ENCODE peak calls at places on chromosomes 4 and X, in seven cellular contexts. S, W, Q, T, E, A and C are unnamed samples.

GRCh38 chr4:13260513-13260912 is 223.6 kb downstream of the RAB28 start:
- DNase-seq in Q (no peak), W (no peak), T (no peak), A (no peak), S (no peak), E (no peak), C (no peak)

GRCh38 chr4:185920171-185920570 is 108.2 kb upstream of the SORBS2 start:
- DNase-seq in E (no peak), Q (no peak), S (no peak), W (no peak), A (no peak), T (no peak), C (no peak)

GRCh38 chr4:28334221-28334620 is 1473.6 kb downstream of the STIM2 start:
- DNase-seq in T (no peak), S (no peak), A (no peak), E (no peak), W (no peak), Q (no peak), C (no peak)

GRCh38 chrX:46477435-46477834 is 67.8 kb downstream of the ZNF674 start:
- DNase-seq in E (no peak), Q (no peak), T (no peak), S (no peak), A (no peak), W (peak; percentile 25), C (no peak)

GRCh38 chr4:5718411-5718810 is 7.4 kb downstream of the EVC start:
- DNase-seq in A (no peak), W (no peak), T (peak; percentile 21), E (no peak), Q (no peak), S (no peak), C (no peak)

GRCh38 chr4:150820409-150820808 is 194.7 kb downstream of the LRBA start:
- DNase-seq in A (no peak), W (no peak), T (no peak), Q (no peak), S (no peak), E (no peak), C (no peak)

GRCh38 chr4:133151301-133151680 is 2.2 kb downstream of the PCDH10 start:
- DNase-seq in A (no peak), E (no peak), S (peak; percentile 60), W (no peak), T (peak; percentile 40), Q (no peak), C (no peak)

GRCh38 chr4:155967098-155967497 is 13.4 kb upstream of the CTSO start:
- DNase-seq in T (peak; percentile 16), S (no peak), Q (no peak), E (no peak), W (peak; percentile 69), A (no peak), C (no peak)

GRCh38 chr4:169620846-169621228 is 459 bp downstream of the CLCN3 start:
- DNase-seq in E (no peak), A (peak; percentile 21), T (peak; percentile 61), Q (no peak), W (no peak), S (peak; percentile 62), C (peak; percentile 20)

GRCh38 chrX:71859637-71860036 is 51.0 kb upstream of the NHSL2 start:
- DNase-seq in W (peak; percentile 33), E (no peak), S (peak; percentile 51), Q (no peak), T (peak; percentile 44), A (peak; percentile 1), C (peak; percentile 4)

GRCh38 chr4:78552398-78553396 is 1.1 kb downstream of the ANXA3 start:
- DNase-seq in Q (peak; percentile 79), T (no peak), A (peak; percentile 94), E (peak; percentile 73), W (no peak), S (peak; percentile 99), C (no peak)

GRCh38 chr4:184644553-184645307 is 4.5 kb downstream of the CASP3 start:
- DNase-seq in S (peak; percentile 73), W (peak; percentile 40), Q (no peak), T (peak; percentile 61), E (no peak), A (no peak), C (no peak)

GRCh38 chr4:25446611-25447010 is 69.5 kb downstream of the ANAPC4 start:
- DNase-seq in A (no peak), Q (no peak), T (no peak), W (no peak), E (no peak), S (no peak), C (no peak)

GRCh38 chr4:73257995-73258667 is 467 bp downstream of the ANKRD17 start:
- DNase-seq in Q (peak; percentile 46), T (peak; percentile 68), A (peak; percentile 10), E (no peak), S (peak; percentile 79), W (peak; percentile 32), C (peak; percentile 40)

GRCh38 chr4:41611881-41612871 is 74.2 kb downstream of the LIMCH1 start:
- DNase-seq in Q (peak; percentile 36), S (peak; percentile 69), T (peak; percentile 55), W (peak; percentile 8), E (no peak), A (peak; percentile 83), C (peak; percentile 52)

GRCh38 chrX:15310117-15310516 is 5.3 kb downstream of the ASB11 start:
- DNase-seq in Q (no peak), E (no peak), S (no peak), T (peak; percentile 54), W (peak; percentile 6), A (no peak), C (no peak)

GRCh38 chrX:144275403-144275802 is 391.5 kb downstream of the UBE2NL start:
- DNase-seq in A (no peak), Q (no peak), T (no peak), E (no peak), W (no peak), S (no peak), C (no peak)

GRCh38 chr4:123444298-123444731 is 47.7 kb downstream of the SPRY1 start:
- DNase-seq in W (peak; percentile 56), A (no peak), Q (peak; percentile 65), T (peak; percentile 78), S (peak; percentile 94), E (peak; percentile 43), C (peak; percentile 89)

GRCh38 chr4:108337923-108338322 is 169.2 kb upstream of the LEF1 start:
- DNase-seq in Q (no peak), T (peak; percentile 76), W (peak; percentile 10), A (no peak), E (no peak), S (peak; percentile 8), C (no peak)

GRCh38 chr4:184762100-184762499 is 28.2 kb upstream of the CENPU start:
- DNase-seq in T (no peak), A (no peak), W (no peak), E (no peak), S (no peak), Q (no peak), C (no peak)

GRCh38 chr4:82372502-82372873 is 1.3 kb downstream of the HNRNPD start:
- DNase-seq in E (no peak), W (peak; percentile 22), S (peak; percentile 71), Q (no peak), A (no peak), T (peak; percentile 45), C (no peak)

GRCh38 chr4:91267543-91267942 is 1036.2 kb upstream of the GRID2 start:
- DNase-seq in S (no peak), W (no peak), Q (no peak), A (peak; percentile 20), T (no peak), E (no peak), C (no peak)

GRCh38 chr4:132646186-132646585 is 502.9 kb upstream of the PCDH10 start:
- DNase-seq in T (no peak), A (no peak), W (no peak), E (no peak), S (no peak), Q (no peak), C (no peak)

GRCh38 chr4:38046735-38047487 is 86.7 kb downstream of the PTTG2 start:
- DNase-seq in S (peak; percentile 79), Q (peak; percentile 71), W (peak; percentile 33), T (no peak), A (no peak), E (no peak), C (peak; percentile 17)

GRCh38 chr4:33149658-33150057 is 2429.5 kb downstream of the PCDH7 start:
- DNase-seq in T (no peak), Q (no peak), W (no peak), E (no peak), S (no peak), A (no peak), C (no peak)

GRCh38 chr4:147837435-147837834 is 105.5 kb downstream of the ARHGAP10 start:
- DNase-seq in W (no peak), E (no peak), A (no peak), T (peak; percentile 53), S (peak; percentile 41), Q (no peak), C (no peak)

GRCh38 chr4:137510866-137511265 is 21.4 kb downstream of the PCDH18 start:
- DNase-seq in W (peak; percentile 96), Q (no peak), T (peak; percentile 92), E (no peak), A (no peak), S (peak; percentile 49), C (no peak)

GRCh38 chr4:143251781-143252180 is 67.1 kb downstream of the USP38 start:
- DNase-seq in S (no peak), E (no peak), T (no peak), A (no peak), Q (no peak), W (peak; percentile 66), C (no peak)

GRCh38 chrX:67780694-67781109 is 236.9 kb downstream of the AR start:
- DNase-seq in A (peak; percentile 63), T (peak; percentile 96), W (peak; percentile 78), E (no peak), S (peak; percentile 72), Q (no peak), C (no peak)

GRCh38 chr4:171714791-171715454 is 98.3 kb upstream of the GALNTL6 start:
- DNase-seq in E (no peak), Q (no peak), T (no peak), W (no peak), A (no peak), S (no peak), C (no peak)
- H3K18ac ChIP-seq in E (no peak overlapping the region), Q (peak overlapping the region; percentile 25), T (no peak overlapping the region), W (no peak overlapping the region), A (no peak overlapping the region), S (no peak overlapping the region), C (peak overlapping the region; percentile 79)

DNA sequence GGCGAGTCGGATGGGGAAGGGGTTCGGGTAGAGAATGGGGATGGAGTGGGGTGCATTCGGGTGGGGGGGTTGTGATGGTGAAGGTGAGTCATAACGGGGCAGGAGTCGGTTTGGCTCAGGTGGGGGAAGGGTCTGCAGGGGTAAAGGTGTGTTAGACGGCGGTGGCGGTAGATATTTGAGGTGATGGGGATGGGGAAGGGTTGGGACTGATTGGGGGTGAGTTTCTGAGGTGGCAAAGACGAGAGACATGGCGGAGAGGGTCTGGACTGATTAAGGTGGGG is 738 bp downstream of the SYP start:
- DNase-seq in E (no peak), S (no peak), T (no peak), A (no peak), W (no peak), Q (no peak), C (no peak)
- H2AK5ac ChIP-seq in E (no peak overlapping the region), S (no peak overlapping the region), T (no peak overlapping the region), A (no peak overlapping the region), W (no peak overlapping the region), Q (no peak overlapping the region), C (no peak overlapping the region)

GRCh38 chr4:139892973-139893736 is 227.5 kb downstream of the MGST2 start:
- DNase-seq in A (peak; percentile 12), Q (no peak), S (peak; percentile 56), W (no peak), T (no peak), E (no peak), C (no peak)
- H4K8ac ChIP-seq in A (no peak overlapping the region), Q (no peak overlapping the region), S (no peak overlapping the region), W (no peak overlapping the region), T (no peak overlapping the region), E (no peak overlapping the region), C (no peak overlapping the region)

GRCh38 chr4:26931961-26932360 is 71.3 kb downstream of the STIM2 start:
- DNase-seq in T (peak; percentile 17), Q (no peak), E (no peak), S (no peak), W (no peak), A (no peak), C (no peak)
- H3K18ac ChIP-seq in T (no peak overlapping the region), Q (no peak overlapping the region), E (no peak overlapping the region), S (no peak overlapping the region), W (no peak overlapping the region), A (no peak overlapping the region), C (no peak overlapping the region)